ENCODE peak calls at places on chromosome 3, in four cellular contexts. G is OCI-LY7, S is cardiac muscle cell, A is PC-9. M is an unnamed sample.

GRCh38 chr3:55002416-55002930 is 74.6 kb upstream of the LRTM1 start:
- DNase-seq in S (no peak), A (no peak), G (no peak), M (no peak)

GRCh38 chr3:12908136-12908730 is 66.9 kb upstream of the RPL32 start:
- DNase-seq in A (no peak), G (no peak), S (no peak), M (no peak)

GRCh38 chr3:172512363-172512762 is 10.9 kb downstream of the TNFSF10 start:
- DNase-seq in G (peak), S (no peak), A (no peak), M (no peak)

GRCh38 chr3:155233213-155233612 is 60.3 kb downstream of the STRIT1 start:
- DNase-seq in G (no peak), S (peak), A (peak), M (no peak)

GRCh38 chr3:124063168-124063909 is 71.4 kb upstream of the ROPN1 start:
- DNase-seq in S (peak), A (no peak), G (no peak), M (no peak)

GRCh38 chr3:150760431-150761200 is 2.4 kb downstream of the SIAH2 start:
- DNase-seq in G (no peak), S (no peak), A (no peak), M (no peak)

GRCh38 chr3:127887321-127887720 is 27.7 kb upstream of the KBTBD12 start:
- DNase-seq in S (no peak), A (no peak), G (no peak), M (no peak)

GRCh38 chr3:152159328-152159727 is 109.4 kb upstream of the MBNL1 start:
- DNase-seq in A (no peak), S (no peak), G (no peak), M (no peak)

GRCh38 chr3:187321766-187322165 is 30.2 kb upstream of the MASP1 start:
- DNase-seq in A (no peak), G (no peak), S (no peak), M (no peak)

GRCh38 chr3:49358884-49359225 is 702 bp upstream of the GPX1 start:
- DNase-seq in A (no peak), G (no peak), S (no peak), M (no peak)

GRCh38 chr3:167700046-167700445 is 34.6 kb downstream of the PDCD10 start:
- DNase-seq in S (no peak), A (no peak), G (no peak), M (no peak)

GRCh38 chr3:41726891-41727290 is 235.0 kb downstream of the ULK4 start:
- DNase-seq in S (no peak), A (no peak), G (no peak), M (no peak)

DNA sequence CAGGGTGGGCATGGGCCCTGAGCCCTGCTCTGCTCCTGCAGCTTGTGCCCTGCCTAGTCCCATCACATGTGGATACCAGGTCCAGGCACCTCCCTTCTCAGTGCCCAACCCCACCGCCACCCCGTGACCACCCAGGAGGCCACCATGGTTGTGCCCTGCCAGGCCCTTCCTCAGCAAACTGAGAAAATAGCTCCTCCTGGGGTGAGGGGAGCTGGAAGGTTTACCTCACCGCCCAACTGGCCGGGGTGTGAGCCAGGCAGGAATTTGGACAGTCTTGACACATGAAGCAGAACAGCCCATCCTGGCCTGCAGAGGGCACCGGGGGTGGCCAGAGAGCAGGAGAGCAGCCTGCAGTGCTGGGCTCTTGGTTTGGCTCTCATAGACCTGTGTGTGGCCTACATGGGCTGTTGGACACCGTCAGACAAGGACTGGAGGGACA is 11.4 kb upstream of the C3orf22 start:
- DNase-seq in S (no peak), G (no peak), A (no peak), M (no peak)
- TF ChIP-seq CTCF in S (no peak), G (no peak), A (no peak), M (no peak)

DNA sequence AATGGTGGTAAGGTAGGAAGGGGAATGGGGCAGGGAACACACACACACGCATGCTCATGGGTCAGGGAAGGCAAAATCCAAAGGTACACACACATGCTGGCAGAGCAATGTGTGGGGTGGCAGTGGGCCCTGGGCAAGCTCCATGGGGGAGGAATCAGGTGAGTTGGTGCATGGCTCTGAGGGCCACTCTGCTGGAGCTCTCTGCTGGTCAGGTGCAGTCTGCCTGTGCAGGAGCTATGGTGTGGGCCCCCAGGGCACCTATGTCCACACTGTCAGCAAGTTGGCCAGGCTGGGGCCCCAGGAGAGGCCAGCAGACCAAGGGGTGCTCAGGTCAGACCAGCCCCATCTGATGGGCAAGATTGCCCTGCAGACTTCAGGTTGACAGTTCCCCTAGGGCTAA is 90.1 kb upstream of the GAP43 start:
- DNase-seq in S (no peak), G (no peak), A (no peak), M (no peak)
- TF ChIP-seq CTCF in S (no peak), G (no peak), A (no peak), M (no peak)

DNA sequence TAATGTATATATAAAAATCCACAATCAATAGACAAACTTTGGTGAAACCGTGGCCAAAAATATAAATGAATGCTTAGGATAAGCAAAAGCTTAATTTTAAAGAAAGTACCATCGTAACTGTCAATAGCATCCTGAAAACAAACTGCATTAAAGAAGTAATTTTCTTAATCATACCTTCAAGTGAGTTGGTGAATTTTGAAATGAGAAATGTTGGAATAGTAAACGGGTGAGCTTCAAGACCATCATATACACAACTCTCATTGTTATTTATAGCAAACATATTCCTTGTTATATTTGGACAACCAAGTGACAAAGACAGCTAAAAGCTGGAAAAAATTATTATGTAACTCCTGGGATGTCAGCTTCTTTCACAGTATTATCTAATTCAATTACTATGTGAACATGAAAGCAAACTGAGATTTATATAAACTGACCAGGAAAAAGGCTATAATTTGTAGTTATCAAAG is 3.7 kb downstream of the DAZL start:
- DNase-seq in A (no peak), G (no peak), S (no peak), M (no peak)
- TF ChIP-seq CTCF in A (no peak), G (peak), S (no peak), M (peak)

GRCh38 chr3:107112356-107112755 is 264.9 kb upstream of the CCDC54 start:
- DNase-seq in G (no peak), S (no peak), A (no peak), M (no peak)

GRCh38 chr3:107117156-107117555 is 260.1 kb upstream of the CCDC54 start:
- DNase-seq in A (no peak), S (no peak), G (no peak), M (no peak)

GRCh38 chr3:107116251-107116650 is 261.0 kb upstream of the CCDC54 start:
- DNase-seq in G (no peak), A (no peak), S (no peak), M (no peak)

DNA sequence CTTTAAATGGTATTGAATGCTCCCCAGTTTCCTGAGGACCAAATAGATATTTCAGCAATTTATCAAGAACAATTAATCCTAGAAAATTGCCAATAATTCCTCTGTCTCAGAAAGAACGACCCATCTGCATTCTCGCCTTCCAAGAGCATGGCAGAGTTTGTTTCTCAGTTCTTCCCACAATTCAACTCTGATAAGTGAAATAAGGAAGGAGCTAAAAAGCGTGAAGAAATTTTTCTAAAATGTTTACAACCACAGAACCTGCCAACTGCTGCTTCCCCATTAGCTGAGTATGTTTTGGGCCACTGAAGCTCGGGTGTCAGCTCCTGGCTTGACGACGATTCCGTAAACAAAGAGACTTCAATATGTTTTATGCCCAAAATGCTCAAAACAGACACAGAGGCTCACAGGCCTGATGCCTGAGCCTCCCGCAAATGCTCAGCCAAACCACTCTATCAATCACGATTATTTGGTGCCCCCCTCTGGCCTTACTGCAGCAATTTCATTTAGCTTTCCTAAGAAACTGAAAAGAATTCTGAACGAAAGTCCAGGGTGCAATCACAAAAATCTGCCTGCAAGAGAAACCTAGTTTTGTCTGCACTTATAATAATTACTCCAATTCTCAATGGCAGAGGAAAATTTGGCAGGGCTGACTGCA is 259.2 kb upstream of the CCDC54 start:
- DNase-seq in A (no peak), G (peak), S (peak), M (peak)
- TF ChIP-seq CTCF in A (peak), G (peak), S (peak), M (no peak)

M was measured in mesothelial cell of epicardium.